ENCODE peak calls at places on chromosomes 11 and 22, in eight cellular contexts. U is HCT116, V is right lobe of liver, H is uterus, Z is pancreas, Y is thyroid gland, C is cardiac fibroblast, R is hepatocyte. S is an unnamed sample.

GRCh38 chr11:10895285-10895684 is 37.4 kb upstream of the ZBED5 start:
- DNase-seq in U (no peak), V (no peak), H (no peak), Z (no peak), Y (no peak), C (no peak), R (no peak), S (no peak)

GRCh38 chr22:20604092-20604747 is 96.8 kb downstream of the MED15 start:
- DNase-seq in U (no peak), V (no peak), H (no peak), Z (no peak), Y (no peak), C (no peak), R (no peak), S (no peak)

GRCh38 chr22:50694099-50694498 is 21.5 kb downstream of the SHANK3 start:
- DNase-seq in U (no peak), V (no peak), H (no peak), Z (no peak), Y (no peak), C (no peak), R (no peak), S (peak)

GRCh38 chr11:111566324-111566723 is 25.8 kb downstream of the LAYN start:
- DNase-seq in U (no peak), V (no peak), H (no peak), Z (no peak), Y (no peak), C (no peak), R (no peak), S (no peak)

GRCh38 chr11:44223261-44223660 is 86.7 kb downstream of the ALX4 start:
- DNase-seq in U (no peak), V (no peak), H (no peak), Z (no peak), Y (no peak), C (peak), R (no peak), S (no peak)

GRCh38 chr11:87398913-87399312 is 361.2 kb downstream of the TMEM135 start:
- DNase-seq in U (no peak), V (no peak), H (peak), Z (no peak), Y (peak), C (no peak), R (no peak), S (no peak)

GRCh38 chr11:93288079-93288478 is 42.5 kb upstream of the DEUP1 start:
- DNase-seq in U (no peak), V (no peak), H (no peak), Z (no peak), Y (peak), C (no peak), R (no peak), S (no peak)

GRCh38 chr22:23305922-23306374 is 125.6 kb downstream of the BCR start:
- DNase-seq in U (no peak), V (no peak), H (peak), Z (no peak), Y (peak), C (peak), R (peak), S (no peak)

GRCh38 chr11:34909955-34910354 is 6.2 kb downstream of the APIP start:
- DNase-seq in U (no peak), V (peak), H (no peak), Z (no peak), Y (no peak), C (peak), R (no peak), S (no peak)

GRCh38 chr11:44822369-44822768 is 95.6 kb downstream of the TSPAN18 start:
- DNase-seq in U (no peak), V (no peak), H (no peak), Z (no peak), Y (no peak), C (no peak), R (no peak), S (no peak)

GRCh38 chr22:32058656-32059280 is 15.7 kb downstream of the SLC5A1 start:
- DNase-seq in U (no peak), V (no peak), H (no peak), Z (no peak), Y (peak), C (peak), R (no peak), S (no peak)

GRCh38 chr11:9574806-9575530 is 1.5 kb downstream of the WEE1 start:
- DNase-seq in U (peak), V (peak), H (peak), Z (no peak), Y (peak), C (peak), R (peak), S (peak)

GRCh38 chr11:94511932-94512781 is at the start of gene C11orf97:
- DNase-seq in U (no peak), V (peak), H (peak), Z (peak), Y (peak), C (peak), R (peak), S (peak)

GRCh38 chr11:253160-253885 is 16.5 kb downstream of the PSMD13 start:
- DNase-seq in U (no peak), V (no peak), H (no peak), Z (no peak), Y (no peak), C (no peak), R (no peak), S (no peak)

DNA sequence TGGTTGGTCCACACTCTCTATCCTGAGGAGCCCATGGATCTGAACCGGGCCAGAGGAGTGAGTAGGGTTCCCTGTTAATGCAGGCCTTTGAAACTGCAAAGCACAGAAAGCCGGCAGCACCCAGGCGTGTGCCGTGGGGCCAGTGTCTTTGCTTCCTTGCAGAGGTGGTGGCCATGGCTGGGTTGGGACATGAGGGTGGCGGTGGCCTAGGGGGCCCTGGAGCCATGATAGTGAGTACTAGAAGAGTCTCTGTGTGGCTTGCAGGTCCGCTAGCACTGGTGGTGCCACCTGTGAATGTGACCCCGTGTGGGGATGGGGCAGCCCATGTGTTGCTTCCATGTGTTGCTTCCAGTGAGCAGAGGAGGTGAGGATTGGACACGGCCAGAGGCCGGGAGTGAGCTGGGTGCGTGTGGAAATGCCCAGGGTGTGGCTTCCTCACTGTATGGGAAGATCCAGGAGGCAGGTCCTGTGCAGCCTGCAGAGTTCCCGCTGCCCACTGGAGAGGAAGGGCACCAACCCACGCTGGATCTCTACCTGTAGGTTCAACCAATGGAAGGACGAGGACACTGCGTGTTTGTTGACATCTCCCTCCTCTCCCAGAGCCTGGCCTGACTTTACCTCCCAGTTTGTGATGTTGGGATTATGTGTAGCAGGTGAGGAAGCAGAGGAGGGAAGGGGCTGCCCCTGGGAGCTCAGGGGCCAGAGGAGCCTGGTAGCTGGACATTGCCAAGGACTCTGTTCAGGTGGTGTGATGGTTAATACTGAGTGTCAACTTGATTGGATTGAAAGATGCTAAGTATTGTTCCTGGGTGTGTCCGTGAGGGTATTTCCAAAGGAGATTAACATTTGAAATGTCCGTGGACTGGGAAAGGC is 796.6 kb downstream of the TBC1D22A start:
- DNase-seq in U (no peak), V (no peak), H (no peak), Z (no peak), Y (no peak), C (no peak), R (no peak), S (no peak)
- TF ChIP-seq CTCF in U (no peak), V (no peak), H (no peak), Z (no peak), Y (no peak), C (no peak), R (no peak), S (no peak)

GRCh38 chr22:49224243-49224642 is 603.4 kb downstream of the BRD1 start:
- DNase-seq in U (no peak), V (no peak), H (no peak), Z (no peak), Y (no peak), C (no peak), R (no peak), S (no peak)
- TF ChIP-seq CTCF in U (no peak), V (no peak), H (no peak), Z (no peak), Y (no peak), C (no peak), R (no peak), S (no peak)

GRCh38 chr11:18698341-18699268 is at the start of gene TMEM86A:
- DNase-seq in U (peak), V (peak), H (peak), Z (peak), Y (peak), C (peak), R (peak), S (peak)
- TF ChIP-seq CTCF in U (no peak), V (no peak), H (no peak), Z (no peak), Y (no peak), C (no peak), R (peak), S (no peak)

DNA sequence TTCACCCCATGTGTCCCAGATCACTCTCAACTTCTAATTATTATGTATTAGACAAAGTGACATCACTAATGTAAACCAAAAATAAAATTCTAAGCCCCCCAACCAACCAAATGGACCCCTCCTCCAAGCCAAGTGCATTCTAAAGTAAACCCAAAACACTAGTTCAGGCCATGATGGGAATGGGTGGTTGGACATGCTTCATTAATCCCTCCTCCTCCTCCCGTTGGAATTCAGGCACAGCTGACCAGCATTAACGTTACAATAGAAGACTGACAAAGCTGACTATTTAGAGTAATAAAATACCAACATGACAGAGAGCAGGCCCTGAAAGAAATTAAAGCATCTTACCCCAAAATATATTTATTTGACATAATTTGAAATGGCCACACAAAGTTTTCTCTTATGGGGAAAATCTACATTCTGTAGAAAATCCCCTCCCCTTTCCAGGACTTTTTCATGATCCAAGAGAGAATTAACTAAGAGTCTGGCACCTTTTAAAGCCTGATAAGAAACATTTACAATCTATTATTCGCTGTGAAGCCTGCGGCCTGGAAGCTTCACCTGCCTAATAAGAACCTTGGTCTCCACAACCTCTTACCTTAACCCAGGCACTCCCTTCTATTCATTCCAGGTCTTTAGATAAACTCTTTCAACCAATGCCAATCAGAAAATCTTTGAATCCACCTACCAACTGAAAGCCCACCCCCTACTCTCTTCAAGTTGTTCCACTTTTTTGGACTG is 948.5 kb upstream of the CCDC90B start:
- DNase-seq in U (no peak), V (no peak), H (no peak), Z (no peak), Y (peak), C (no peak), R (no peak), S (no peak)
- TF ChIP-seq CTCF in U (no peak), V (no peak), H (no peak), Z (no peak), Y (no peak), C (no peak), R (no peak), S (no peak)

GRCh38 chr11:90911192-90911591 is 688.3 kb upstream of the CHORDC1 start:
- DNase-seq in U (no peak), V (no peak), H (no peak), Z (no peak), Y (no peak), C (no peak), R (no peak), S (no peak)

GRCh38 chr11:90913131-90913668 is 690.4 kb upstream of the CHORDC1 start:
- DNase-seq in U (no peak), V (no peak), H (no peak), Z (no peak), Y (no peak), C (no peak), R (no peak), S (no peak)

GRCh38 chr11:90912631-90913030 is 689.8 kb upstream of the CHORDC1 start:
- DNase-seq in U (no peak), V (no peak), H (no peak), Z (no peak), Y (no peak), C (no peak), R (no peak), S (no peak)

DNA sequence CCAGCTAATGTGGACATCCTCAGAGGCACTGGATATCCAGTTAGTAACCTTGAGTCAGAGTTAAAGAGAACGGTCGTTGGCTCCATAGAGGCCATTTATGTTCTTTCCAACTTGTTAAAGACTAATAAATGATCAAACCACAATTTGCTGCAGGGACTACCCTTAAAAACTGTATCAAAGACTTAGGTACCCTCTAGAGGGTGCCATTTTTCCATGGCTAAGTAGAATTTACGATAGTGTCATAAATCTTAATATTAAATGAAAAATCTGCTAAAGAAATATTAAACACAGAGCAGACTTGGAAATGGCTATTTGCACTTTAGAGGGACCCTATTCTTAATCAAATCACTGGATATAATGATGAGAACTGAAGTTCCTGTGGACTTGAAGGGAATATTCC is 685.2 kb upstream of the CHORDC1 start:
- DNase-seq in U (no peak), V (no peak), H (no peak), Z (no peak), Y (no peak), C (no peak), R (no peak), S (no peak)
- TF ChIP-seq CTCF in U (no peak), V (no peak), H (no peak), Z (no peak), Y (no peak), C (no peak), R (no peak), S (no peak)

DNA sequence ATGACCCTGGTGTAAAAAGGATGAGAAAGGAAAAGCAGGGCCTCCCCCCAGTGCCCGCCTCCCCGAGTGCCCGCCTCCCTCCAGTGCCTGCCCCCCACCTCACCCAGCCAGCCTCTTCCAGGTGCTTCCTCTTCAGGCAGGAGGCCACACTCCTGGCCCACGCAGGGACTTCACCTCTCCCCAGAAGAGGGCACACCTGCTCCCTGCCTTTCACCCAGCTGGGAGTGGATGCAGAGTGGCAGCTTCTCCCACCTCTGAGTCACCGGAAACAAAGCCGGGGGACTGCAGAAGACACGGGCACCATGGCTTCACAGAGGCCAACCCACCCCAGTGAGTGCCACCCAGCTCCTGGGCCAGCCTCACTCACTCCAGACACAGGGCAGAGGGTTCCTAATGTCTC is 16.1 kb downstream of the CPT1A start:
- DNase-seq in U (peak), V (peak), H (no peak), Z (peak), Y (peak), C (no peak), R (peak), S (peak)
- TF ChIP-seq CTCF in U (peak), V (peak), H (no peak), Z (no peak), Y (no peak), C (no peak), R (peak), S (no peak)

S was measured in activated CD8-positive, alpha-beta T cell treated with anti-CD3 and anti-CD28 coated beads for 36 hours.